ENCODE peak calls at places on chromosome 4, in ten cellular contexts. A is right atrium auricular region, B is fibroblast of lung, K is mammary epithelial cell, P is astrocyte, X is A549, O is hepatocyte, D is PC-9, I is aorta, Q is PC-3. E is an unnamed sample. For H3K9me3, the result is how much of the 10 kb centered on the place peaks cover.

GRCh38 chr4:105243446-105243845 is 96.8 kb downstream of the TET2 start:
- DNase-seq in Q (no peak), O (no peak), P (no peak), D (no peak), B (no peak), A (no peak), K (no peak), X (no peak), I (no peak), E (no peak)

GRCh38 chr4:173211838-173212237 is 43.2 kb downstream of the GALNT7 start:
- DNase-seq in Q (peak), D (peak), O (peak), X (peak), B (peak), K (peak), I (no peak), P (peak), A (no peak), E (no peak)

GRCh38 chr4:48792348-48793006 is 12.4 kb upstream of the FRYL start:
- DNase-seq in O (peak), I (no peak), D (no peak), K (no peak), A (no peak), Q (no peak), P (no peak), B (no peak), X (no peak), E (no peak)

GRCh38 chr4:126839066-126839465 is 793.7 kb upstream of the INTU start:
- DNase-seq in D (no peak), P (peak), X (no peak), O (no peak), Q (no peak), I (no peak), B (peak), K (no peak), A (no peak), E (no peak)

GRCh38 chr4:102734591-102735385 is 26.0 kb downstream of the MANBA start:
- DNase-seq in A (no peak), K (peak), Q (peak), P (peak), B (peak), O (peak), I (no peak), X (no peak), D (no peak), E (no peak)

GRCh38 chr4:149784018-149784417 is 31.6 kb downstream of the IQCM start:
- DNase-seq in P (peak), D (no peak), B (no peak), A (no peak), Q (peak), I (no peak), X (no peak), K (peak), O (no peak), E (no peak)

GRCh38 chr4:101187837-101188236 is 159.5 kb downstream of the PPP3CA start:
- DNase-seq in D (no peak), B (peak), A (no peak), I (no peak), K (no peak), P (no peak), X (peak), Q (peak), O (no peak), E (no peak)

GRCh38 chr4:80710748-80711451 is 319.6 kb upstream of the BMP3 start:
- DNase-seq in O (no peak), X (no peak), P (no peak), I (no peak), B (no peak), D (no peak), K (no peak), Q (no peak), A (no peak), E (no peak)

GRCh38 chr4:10161840-10162239 is 45.2 kb upstream of the WDR1 start:
- DNase-seq in I (no peak), P (no peak), Q (no peak), D (no peak), X (no peak), K (no peak), B (no peak), A (no peak), O (no peak), E (no peak)

GRCh38 chr4:67988986-67989385 is 25.7 kb upstream of the TMPRSS11A start:
- DNase-seq in I (no peak), P (peak), K (peak), A (no peak), X (no peak), D (no peak), Q (no peak), O (no peak), B (no peak), E (no peak)

GRCh38 chr4:15343000-15343399 is 84.8 kb upstream of the C1QTNF7 start:
- DNase-seq in Q (no peak), K (no peak), B (no peak), P (no peak), D (no peak), A (no peak), O (no peak), I (no peak), X (no peak), E (no peak)

GRCh38 chr4:112318239-112319142 is 21.3 kb downstream of the ALPK1 start:
- DNase-seq in A (no peak), K (no peak), Q (no peak), D (no peak), O (no peak), I (no peak), B (no peak), P (no peak), X (no peak), E (no peak)

GRCh38 chr4:10057023-10057395 is 35.7 kb upstream of the SLC2A9 start:
- DNase-seq in B (no peak), I (no peak), O (no peak), X (no peak), A (no peak), P (no peak), Q (no peak), D (no peak), K (no peak), E (no peak)

GRCh38 chr4:26290276-26290675 is 30.5 kb upstream of the RBPJ start:
- DNase-seq in P (no peak), B (no peak), K (no peak), A (no peak), X (no peak), Q (no peak), I (no peak), D (no peak), O (no peak), E (no peak)

GRCh38 chr4:118811008-118811764 is 24.7 kb downstream of the SEC24D start:
- DNase-seq in D (no peak), O (no peak), A (no peak), P (peak), I (no peak), X (no peak), Q (no peak), B (peak), K (no peak), E (no peak)

GRCh38 chr4:129371901-129372300 is 275.9 kb downstream of the C4orf33 start:
- DNase-seq in D (no peak), B (no peak), X (no peak), I (no peak), K (no peak), O (no peak), Q (no peak), P (no peak), A (no peak), E (no peak)

GRCh38 chr4:172305698-172306097 is 492.5 kb downstream of the GALNTL6 start:
- DNase-seq in D (no peak), K (no peak), B (no peak), I (no peak), P (no peak), Q (no peak), X (no peak), O (no peak), A (no peak), E (no peak)

GRCh38 chr4:182145360-182145905 is 97.8 kb upstream of the TENM3 start:
- DNase-seq in Q (no peak), O (peak), X (no peak), D (no peak), B (peak), I (no peak), A (no peak), P (peak), K (peak), E (no peak)

GRCh38 chr4:175451238-175451965 is 360.7 kb downstream of the GPM6A start:
- DNase-seq in P (no peak), X (no peak), O (no peak), I (no peak), K (no peak), B (no peak), D (no peak), A (no peak), Q (no peak), E (no peak)

GRCh38 chr4:183789657-183790056 is 115.5 kb upstream of the STOX2 start:
- DNase-seq in K (peak), O (no peak), Q (no peak), I (no peak), P (no peak), A (no peak), D (no peak), B (no peak), X (no peak), E (no peak)

GRCh38 chr4:183788308-183788707 is 116.8 kb upstream of the STOX2 start:
- DNase-seq in B (no peak), X (no peak), D (no peak), O (no peak), P (no peak), I (no peak), Q (no peak), A (no peak), K (peak), E (no peak)

DNA sequence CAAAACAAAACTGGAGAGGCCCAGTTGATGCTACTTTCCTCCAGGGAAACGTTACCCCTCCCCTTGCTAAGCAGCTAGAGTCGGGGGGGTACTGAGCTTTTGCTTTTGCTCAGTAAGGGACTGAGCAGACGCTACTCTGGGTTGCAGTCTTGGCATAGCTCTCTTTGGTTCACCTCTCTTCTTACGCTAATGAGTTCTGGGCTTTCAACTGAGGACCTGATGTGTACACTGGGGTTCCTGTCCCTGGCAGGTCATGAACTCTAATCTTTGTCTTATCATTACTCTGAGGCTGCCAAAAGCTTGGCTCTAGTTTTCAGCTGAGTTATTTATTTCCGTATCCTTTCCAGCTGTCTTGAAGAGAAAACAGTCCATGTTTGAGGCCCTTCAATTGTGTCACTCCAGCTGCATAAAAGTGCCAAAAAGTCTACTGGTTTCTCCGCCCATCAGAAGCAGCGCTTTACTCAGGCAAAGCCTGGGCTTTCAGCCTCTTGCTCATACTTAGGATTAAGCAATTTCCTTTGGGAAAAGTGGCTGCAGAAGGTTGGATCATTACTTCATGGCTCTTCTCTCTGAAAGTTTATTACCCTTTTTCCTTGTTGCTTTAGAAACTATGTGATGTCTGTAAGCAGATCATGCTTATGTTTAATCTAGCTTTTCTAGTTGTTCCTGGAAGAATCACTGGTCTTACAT is 121.0 kb upstream of the STOX2 start:
- DNase-seq in A (peak), K (peak), I (no peak), Q (peak), O (peak), B (peak), X (no peak), D (no peak), P (no peak), E (no peak)
- H3K27ac ChIP-seq in A (peak), K (no peak), I (no peak), Q (no peak), O (peak), B (no peak), X (no peak), D (no peak), P (no peak), E (no peak)

GRCh38 chr4:163544407-163545038 is 50.0 kb downstream of the TMA16 start:
- DNase-seq in I (peak), B (peak), K (no peak), A (peak), X (peak), P (peak), D (no peak), Q (peak), O (peak), E (peak)
- H3K4me3 ChIP-seq in I (no peak), B (peak), K (peak), A (no peak), X (peak), P (no peak), D (peak), Q (peak), O (no peak), E (peak)

GRCh38 chr4:152784490-152785195 is 4.9 kb downstream of the ARFIP1 start:
- DNase-seq in Q (peak), P (no peak), A (no peak), I (no peak), K (peak), B (peak), D (no peak), X (peak), O (peak), E (no peak)
- H3K9me3 ChIP-seq in Q (under half), P (under half), A (under half), I (under half), K (under half), B (under half), D (under half), X (under half), O (under half), E (under half)

GRCh38 chr4:56297801-56298200 is 89.5 kb downstream of the AASDH start:
- DNase-seq in D (no peak), P (no peak), Q (no peak), K (no peak), A (no peak), X (no peak), O (no peak), B (no peak), I (no peak), E (no peak)
- H3K27ac ChIP-seq in D (no peak), P (no peak), Q (no peak), K (no peak), A (no peak), X (no peak), O (peak), B (no peak), I (no peak), E (no peak)

GRCh38 chr4:3762264-3762663 is 3.9 kb upstream of the ADRA2C start:
- DNase-seq in A (no peak), K (no peak), I (no peak), X (no peak), B (no peak), Q (no peak), O (no peak), P (no peak), D (no peak), E (no peak)

GRCh38 chr4:3762753-3763511 is 3.3 kb upstream of the ADRA2C start:
- DNase-seq in Q (no peak), A (no peak), D (no peak), B (no peak), O (no peak), K (no peak), P (no peak), X (no peak), I (no peak), E (no peak)

GRCh38 chr4:3759236-3759635 is 6.9 kb upstream of the ADRA2C start:
- DNase-seq in K (no peak), O (no peak), B (no peak), P (no peak), Q (no peak), X (no peak), D (no peak), I (no peak), A (no peak), E (no peak)

GRCh38 chr4:3760833-3761232 is 5.4 kb upstream of the ADRA2C start:
- DNase-seq in X (no peak), K (no peak), Q (no peak), I (no peak), O (no peak), P (no peak), B (no peak), D (no peak), A (no peak), E (no peak)

DNA sequence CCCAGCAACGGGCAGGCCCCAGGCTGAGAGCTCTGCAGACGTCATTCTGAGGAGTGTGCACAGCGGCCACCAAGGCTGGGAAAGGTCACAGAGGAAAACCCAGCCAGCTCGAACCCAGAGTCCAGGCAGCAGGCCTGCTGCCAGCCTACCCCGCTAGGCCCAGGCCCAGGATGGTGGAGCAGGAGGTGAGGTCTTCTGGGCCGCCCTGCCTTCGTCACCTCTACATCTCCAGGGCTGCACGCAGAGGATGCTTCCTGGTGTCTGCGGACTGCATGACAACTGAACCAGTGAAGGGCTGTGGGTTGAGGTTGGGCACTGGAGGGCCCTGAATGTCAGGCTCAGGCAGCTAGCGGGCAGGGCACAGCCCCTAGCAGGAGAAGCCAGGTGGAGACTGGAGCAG is 5.8 kb upstream of the ADRA2C start:
- DNase-seq in B (no peak), K (no peak), X (no peak), I (no peak), P (no peak), A (no peak), Q (no peak), O (no peak), D (no peak), E (no peak)
- H3K4me3 ChIP-seq in B (no peak), K (no peak), X (no peak), I (no peak), P (no peak), A (no peak), Q (no peak), O (no peak), D (no peak), E (no peak)

GRCh38 chr4:88357262-88357661 is 21.4 kb upstream of the HERC6 start:
- DNase-seq in Q (no peak), P (no peak), I (no peak), A (no peak), B (no peak), D (no peak), K (no peak), O (no peak), X (no peak), E (no peak)

GRCh38 chr4:88356771-88357170 is 21.9 kb upstream of the HERC6 start:
- DNase-seq in Q (no peak), O (no peak), K (peak), P (no peak), A (no peak), X (no peak), D (no peak), I (no peak), B (no peak), E (no peak)

GRCh38 chr4:88360791-88361190 is 17.9 kb upstream of the HERC6 start:
- DNase-seq in D (no peak), I (no peak), O (no peak), A (no peak), K (no peak), X (no peak), B (no peak), Q (no peak), P (no peak), E (no peak)

GRCh38 chr4:88360256-88360655 is 18.4 kb upstream of the HERC6 start:
- DNase-seq in A (no peak), Q (no peak), O (no peak), I (no peak), B (no peak), X (no peak), D (no peak), P (no peak), K (no peak), E (no peak)

DNA sequence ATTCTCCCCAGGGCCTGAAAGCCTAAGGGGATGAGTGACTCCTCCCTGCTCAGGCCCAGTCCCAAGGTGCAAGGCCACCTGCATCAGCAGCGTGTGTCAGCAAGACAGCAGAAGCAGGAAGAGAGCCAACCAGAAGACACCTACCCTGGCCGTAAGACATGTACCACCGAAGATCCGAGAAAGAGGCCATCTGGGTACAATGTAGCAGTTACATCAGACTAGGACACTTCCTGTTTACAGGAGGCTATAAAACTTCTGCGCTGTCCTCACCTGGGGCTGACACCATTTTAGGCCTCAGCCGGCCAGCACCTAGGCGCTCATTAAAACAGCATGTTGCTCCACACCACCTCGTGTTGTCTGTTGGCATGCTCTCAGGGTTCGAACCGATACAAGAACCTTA is 19.1 kb upstream of the HERC6 start:
- DNase-seq in D (no peak), A (no peak), P (no peak), Q (no peak), O (no peak), B (no peak), I (no peak), X (no peak), K (no peak), E (no peak)
- H3K9me3 ChIP-seq in D (under half), A (under half), P (under half), Q (under half), O (under half), B (under half), I (under half), X (under half), K (under half), E (under half)

GRCh38 chr4:184846531-184846930 is 20.8 kb upstream of the ACSL1 start:
- DNase-seq in X (no peak), D (no peak), P (no peak), B (no peak), A (no peak), Q (no peak), K (peak), O (no peak), I (no peak), E (no peak)
- H3K27ac ChIP-seq in X (no peak), D (peak), P (no peak), B (no peak), A (no peak), Q (peak), K (peak), O (no peak), I (no peak), E (no peak)

GRCh38 chr4:109557433-109557832 is 2.6 kb upstream of the MCUB start:
- DNase-seq in O (no peak), A (no peak), K (no peak), D (no peak), I (no peak), B (no peak), X (no peak), Q (no peak), P (no peak), E (no peak)

GRCh38 chr4:109559983-109560686 is at the start of gene MCUB:
- DNase-seq in O (peak), Q (peak), P (peak), I (peak), X (peak), B (peak), K (peak), A (peak), D (peak), E (peak)

GRCh38 chr4:109560687-109561452 is 824 bp downstream of the MCUB start:
- DNase-seq in P (peak), K (peak), Q (peak), I (peak), D (peak), O (peak), B (peak), A (peak), X (peak), E (no peak)

GRCh38 chr4:109559625-109559982 is 442 bp upstream of the MCUB start:
- DNase-seq in K (no peak), P (peak), Q (no peak), O (no peak), D (no peak), I (peak), B (peak), A (no peak), X (no peak), E (peak)

DNA sequence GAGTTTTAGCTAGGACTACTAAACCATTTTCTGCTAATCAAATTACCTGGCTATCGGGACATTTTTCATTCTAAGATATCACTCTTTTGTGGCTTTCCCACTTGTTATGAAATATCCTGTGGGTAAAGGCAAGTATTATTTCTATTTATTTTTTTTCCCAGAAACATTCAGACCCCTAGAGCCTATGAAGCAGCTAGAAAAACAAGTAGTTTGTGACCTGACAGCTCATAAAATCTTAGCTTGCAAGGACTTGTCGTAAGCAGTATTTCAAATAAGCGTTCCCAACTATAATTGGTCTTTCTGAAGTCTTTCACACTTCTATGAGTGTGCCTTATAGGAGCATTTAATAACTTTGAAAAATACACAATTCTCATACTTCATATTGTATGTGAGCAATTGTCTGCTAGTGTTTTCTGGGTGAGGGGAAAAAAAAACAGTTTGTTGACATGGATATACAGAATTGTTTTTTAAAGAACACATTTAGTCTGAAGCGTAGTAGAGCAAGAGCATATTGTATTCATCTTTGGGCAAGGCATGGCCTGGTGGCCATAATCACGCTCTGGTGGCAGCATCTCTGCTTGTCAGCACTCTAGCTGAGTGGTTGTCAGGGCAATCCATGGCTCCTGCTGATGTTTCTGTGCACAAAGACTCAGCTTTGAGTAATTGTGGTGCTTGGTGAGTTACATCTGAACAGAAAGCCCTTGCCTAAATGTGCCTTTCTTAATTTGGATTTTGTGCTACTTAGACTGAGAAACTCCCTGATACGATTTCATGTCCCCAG is 2.6 kb downstream of the MCUB start:
- DNase-seq in A (no peak), Q (no peak), O (no peak), D (no peak), X (no peak), K (no peak), P (no peak), B (no peak), I (no peak), E (no peak)
- H3K4me3 ChIP-seq in A (no peak), Q (no peak), O (no peak), D (no peak), X (no peak), K (no peak), P (no peak), B (no peak), I (no peak), E (no peak)